ENCODE peak calls at places on chromosomes 5 and 9, in four cellular contexts. H is LoVo, Q is HFFc6, C is kidney. Y is an unnamed sample.

GRCh38 chr9:119333507-119334229 is 35.6 kb downstream of the BRINP1 start:
- DNase-seq in H (no peak), Q (no peak), C (no peak), Y (no peak)

GRCh38 chr5:139422307-139422893 is 16.9 kb downstream of the DNAJC18 start:
- DNase-seq in H (peak; percentile 74), Q (peak; percentile 73), C (no peak), Y (no peak)

GRCh38 chr5:41995193-41995592 is 70.1 kb downstream of the FBXO4 start:
- DNase-seq in H (no peak), Q (no peak), C (no peak), Y (no peak)

GRCh38 chr5:180112101-180112861 is 40.7 kb upstream of the RNF130 start:
- DNase-seq in H (no peak), Q (no peak), C (peak; percentile 45), Y (peak; percentile 49)

GRCh38 chr9:77751341-77752091 is 103.4 kb upstream of the GNA14 start:
- DNase-seq in H (no peak), Q (peak; percentile 52), C (no peak), Y (no peak)

GRCh38 chr5:146188358-146188757 is 5.9 kb upstream of the LARS1 start:
- DNase-seq in H (no peak), Q (peak; percentile 77), C (no peak), Y (no peak)

GRCh38 chr9:69443178-69443577 is 118.2 kb downstream of the ENTREP1 start:
- DNase-seq in H (no peak), Q (no peak), C (no peak), Y (peak; percentile 18)

GRCh38 chr9:131868766-131869165 is 128.9 kb upstream of the RAPGEF1 start:
- DNase-seq in H (no peak), Q (no peak), C (peak; percentile 41), Y (no peak)

GRCh38 chr9:5630038-5630507 is 1.2 kb downstream of the RIC1 start:
- DNase-seq in H (peak; percentile 18), Q (peak; percentile 47), C (no peak), Y (no peak)

GRCh38 chr5:151284392-151284967 is 19.1 kb downstream of the SLC36A3 start:
- DNase-seq in H (no peak), Q (no peak), C (no peak), Y (no peak)

GRCh38 chr9:109171926-109172325 is 4.9 kb upstream of the FRRS1L start:
- DNase-seq in H (no peak), Q (no peak), C (no peak), Y (no peak)

GRCh38 chr9:129550199-129550839 is 70.6 kb downstream of the C9orf50 start:
- DNase-seq in H (peak; percentile 30), Q (peak; percentile 40), C (peak; percentile 96), Y (peak; percentile 90)

GRCh38 chr5:127353761-127354160 is 63.2 kb downstream of the MEGF10 start:
- DNase-seq in H (no peak), Q (no peak), C (no peak), Y (no peak)

GRCh38 chr5:50623666-50624065 is 42.8 kb upstream of the PARP8 start:
- DNase-seq in H (no peak), Q (no peak), C (no peak), Y (no peak)

GRCh38 chr5:126454081-126454480 is 30.9 kb downstream of the GRAMD2B start:
- DNase-seq in H (no peak), Q (no peak), C (no peak), Y (no peak)

GRCh38 chr5:98721231-98721928 is 52.1 kb upstream of the RGMB start:
- DNase-seq in H (no peak), Q (no peak), C (no peak), Y (no peak)

GRCh38 chr5:5270161-5270560 is 130.0 kb downstream of the ADAMTS16 start:
- DNase-seq in H (no peak), Q (no peak), C (no peak), Y (no peak)

GRCh38 chr9:125784286-125785049 is 37.3 kb downstream of the PBX3 start:
- DNase-seq in H (peak; percentile 10), Q (peak; percentile 48), C (no peak), Y (no peak)

GRCh38 chr5:174175869-174176268 is 130.4 kb downstream of the NSG2 start:
- DNase-seq in H (no peak), Q (no peak), C (no peak), Y (no peak)

GRCh38 chr5:172411423-172412111 is 42.8 kb downstream of the SH3PXD2B start:
- DNase-seq in H (no peak), Q (no peak), C (no peak), Y (no peak)

GRCh38 chr5:112012112-112012511 is 255.1 kb upstream of the NREP start:
- DNase-seq in H (no peak), Q (peak; percentile 15), C (no peak), Y (no peak)

GRCh38 chr9:70435948-70436347 is 21.5 kb upstream of the KLF9 start:
- DNase-seq in H (no peak), Q (peak; percentile 71), C (no peak), Y (no peak)

GRCh38 chr9:80842383-80842782 is 847.0 kb downstream of the TLE1 start:
- DNase-seq in H (no peak), Q (no peak), C (no peak), Y (no peak)

GRCh38 chr5:149264432-149265069 is 7.1 kb upstream of the AFAP1L1 start:
- DNase-seq in H (no peak), Q (no peak), C (no peak), Y (no peak)

GRCh38 chr9:3441197-3441816 is 84.5 kb downstream of the RFX3 start:
- DNase-seq in H (peak; percentile 47), Q (peak; percentile 67), C (no peak), Y (no peak)

GRCh38 chr5:144370273-144370672 is 199.6 kb downstream of the KCTD16 start:
- DNase-seq in H (no peak), Q (no peak), C (no peak), Y (no peak)